ENCODE peak calls at places on chromosomes 1 and 21, in six cellular contexts. One of them, this sample, is unnamed.

GRCh38 chr1:185971688-185972087 is 237.5 kb downstream of the HMCN1 start:
- DNase-seq in GM12891: no peak
- DNase-seq in stomach: no peak
- DNase-seq in heart left ventricle: no peak
- DNase-seq in esophagus squamous epithelium: no peak
- DNase-seq in ovary: no peak
- DNase-seq in this sample: no peak

GRCh38 chr1:177927021-177927596 is 42.7 kb downstream of the SEC16B start:
- DNase-seq in GM12891: no peak
- DNase-seq in stomach: no peak
- DNase-seq in heart left ventricle: no peak
- DNase-seq in esophagus squamous epithelium: no peak
- DNase-seq in ovary: no peak
- DNase-seq in this sample: no peak

GRCh38 chr1:178574345-178574744 is 61.4 kb downstream of the TEX35 start:
- DNase-seq in GM12891: no peak
- DNase-seq in stomach: no peak
- DNase-seq in heart left ventricle: no peak
- DNase-seq in esophagus squamous epithelium: no peak
- DNase-seq in ovary: no peak
- DNase-seq in this sample: no peak

GRCh38 chr1:161074676-161075368 is 5.1 kb upstream of the ARHGAP30 start:
- DNase-seq in GM12891: no peak
- DNase-seq in stomach: no peak
- DNase-seq in heart left ventricle: no peak
- DNase-seq in esophagus squamous epithelium: no peak
- DNase-seq in ovary: no peak
- DNase-seq in this sample: no peak

GRCh38 chr21:33780631-33781030 is 135.0 kb downstream of the ATP5PO start:
- DNase-seq in GM12891: no peak
- DNase-seq in stomach: no peak
- DNase-seq in heart left ventricle: no peak
- DNase-seq in esophagus squamous epithelium: no peak
- DNase-seq in ovary: no peak
- DNase-seq in this sample: no peak

GRCh38 chr1:204242920-204243319 is 29.1 kb upstream of the GOLT1A start:
- DNase-seq in GM12891: no peak
- DNase-seq in stomach: no peak
- DNase-seq in heart left ventricle: no peak
- DNase-seq in esophagus squamous epithelium: no peak
- DNase-seq in ovary: no peak
- DNase-seq in this sample: no peak

GRCh38 chr1:61284933-61285332 is 202.6 kb downstream of the NFIA start:
- DNase-seq in GM12891: no peak
- DNase-seq in stomach: no peak
- DNase-seq in heart left ventricle: no peak
- DNase-seq in esophagus squamous epithelium: no peak
- DNase-seq in ovary: no peak
- DNase-seq in this sample: no peak

GRCh38 chr1:46133181-46133658 is 791 bp upstream of the PIK3R3 start:
- DNase-seq in GM12891: peak
- DNase-seq in stomach: no peak
- DNase-seq in heart left ventricle: peak
- DNase-seq in esophagus squamous epithelium: no peak
- DNase-seq in ovary: no peak
- DNase-seq in this sample: peak

DNA sequence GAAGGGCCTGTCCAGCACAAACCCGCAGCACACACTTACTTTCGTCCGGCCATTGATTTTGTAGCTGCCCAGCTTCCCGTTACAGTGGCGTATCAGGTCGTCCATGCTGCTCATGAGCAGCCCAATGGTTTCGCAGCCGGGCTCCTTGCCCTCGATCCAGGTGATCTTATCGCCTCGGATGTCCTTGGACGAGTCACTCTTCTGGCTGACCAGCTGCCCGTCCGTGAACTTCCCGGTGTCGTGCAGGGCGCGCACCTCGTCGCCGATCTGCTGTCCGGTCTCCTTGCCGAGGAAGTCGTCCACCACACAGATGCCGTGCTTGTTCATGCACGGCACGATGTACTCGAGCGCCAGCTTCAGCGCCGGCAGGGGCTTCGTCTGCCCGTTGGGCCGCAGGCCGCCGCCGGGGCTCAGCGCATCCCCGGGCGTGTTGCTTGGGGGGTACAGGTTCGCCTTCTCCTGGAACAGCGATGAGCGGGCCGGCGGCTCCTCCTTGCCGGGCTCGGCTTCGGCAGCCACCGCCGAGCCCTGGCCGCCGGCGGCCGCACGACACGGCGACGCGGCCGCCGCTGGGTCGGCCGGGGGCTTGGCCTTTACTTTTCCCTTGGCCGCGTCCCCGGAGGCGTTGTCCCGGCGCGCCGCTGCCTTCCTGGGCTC is 1.0 kb downstream of the EGLN1 start:
- DNase-seq in GM12891: peak
- DNase-seq in stomach: peak
- DNase-seq in heart left ventricle: peak
- DNase-seq in esophagus squamous epithelium: peak
- DNase-seq in ovary: peak
- DNase-seq in this sample: peak
- TF ChIP-seq POLR2A in GM12891: no peak
- TF ChIP-seq POLR2A in stomach: no peak
- TF ChIP-seq POLR2A in heart left ventricle: no peak
- TF ChIP-seq POLR2A in esophagus squamous epithelium: peak
- TF ChIP-seq POLR2A in ovary: no peak
- TF ChIP-seq POLR2A in this sample: no peak

DNA sequence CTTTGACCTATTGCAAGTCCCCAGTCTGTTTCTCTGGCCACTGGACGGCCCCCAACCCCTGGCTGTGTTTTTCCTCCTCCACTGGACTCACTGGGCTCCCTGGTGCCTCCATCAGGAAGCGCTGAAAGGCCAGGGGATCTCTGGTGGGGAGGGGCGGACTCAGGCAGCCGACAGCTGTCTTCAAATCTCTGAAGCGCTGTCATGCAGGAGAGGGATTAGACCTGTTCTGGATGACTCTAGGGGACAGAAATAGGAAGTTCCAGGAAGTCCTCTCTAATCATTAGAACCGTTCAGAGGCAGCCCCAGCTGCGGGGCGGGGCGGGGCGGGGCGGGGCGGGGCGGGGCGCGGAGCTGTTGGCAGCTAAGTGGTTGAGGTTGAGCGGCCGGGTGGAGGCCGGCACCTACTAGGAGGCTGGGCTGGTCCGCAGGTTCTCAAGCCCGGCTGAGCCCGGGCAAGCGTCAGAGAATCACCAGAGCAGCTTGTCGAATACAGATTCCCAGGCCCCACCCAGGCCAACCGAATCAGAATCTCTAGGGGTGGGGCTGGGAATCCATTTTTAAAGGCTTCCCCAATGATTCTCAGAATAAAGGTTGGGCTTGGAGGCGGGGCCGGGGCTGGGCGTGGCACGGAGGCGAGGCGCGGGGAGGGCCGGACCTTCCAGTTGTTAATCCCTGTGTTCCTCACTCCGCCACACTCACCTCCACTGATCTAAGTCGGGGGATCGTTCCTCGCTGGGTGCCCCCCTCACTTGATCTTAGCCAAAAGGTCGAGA is 11.4 kb upstream of the PHLDA3 start:
- DNase-seq in GM12891: peak
- DNase-seq in stomach: peak
- DNase-seq in heart left ventricle: peak
- DNase-seq in esophagus squamous epithelium: no peak
- DNase-seq in ovary: peak
- DNase-seq in this sample: peak
- TF ChIP-seq POLR2A in GM12891: no peak
- TF ChIP-seq POLR2A in stomach: no peak
- TF ChIP-seq POLR2A in heart left ventricle: no peak
- TF ChIP-seq POLR2A in esophagus squamous epithelium: peak
- TF ChIP-seq POLR2A in ovary: no peak
- TF ChIP-seq POLR2A in this sample: no peak

GRCh38 chr21:38912789-38913119 is 107.0 kb downstream of the ETS2 start:
- DNase-seq in GM12891: no peak
- DNase-seq in stomach: no peak
- DNase-seq in heart left ventricle: no peak
- DNase-seq in esophagus squamous epithelium: no peak
- DNase-seq in ovary: no peak
- DNase-seq in this sample: no peak
- TF ChIP-seq POLR2A in GM12891: no peak
- TF ChIP-seq POLR2A in stomach: no peak
- TF ChIP-seq POLR2A in heart left ventricle: no peak
- TF ChIP-seq POLR2A in esophagus squamous epithelium: no peak
- TF ChIP-seq POLR2A in ovary: no peak
- TF ChIP-seq POLR2A in this sample: no peak

DNA sequence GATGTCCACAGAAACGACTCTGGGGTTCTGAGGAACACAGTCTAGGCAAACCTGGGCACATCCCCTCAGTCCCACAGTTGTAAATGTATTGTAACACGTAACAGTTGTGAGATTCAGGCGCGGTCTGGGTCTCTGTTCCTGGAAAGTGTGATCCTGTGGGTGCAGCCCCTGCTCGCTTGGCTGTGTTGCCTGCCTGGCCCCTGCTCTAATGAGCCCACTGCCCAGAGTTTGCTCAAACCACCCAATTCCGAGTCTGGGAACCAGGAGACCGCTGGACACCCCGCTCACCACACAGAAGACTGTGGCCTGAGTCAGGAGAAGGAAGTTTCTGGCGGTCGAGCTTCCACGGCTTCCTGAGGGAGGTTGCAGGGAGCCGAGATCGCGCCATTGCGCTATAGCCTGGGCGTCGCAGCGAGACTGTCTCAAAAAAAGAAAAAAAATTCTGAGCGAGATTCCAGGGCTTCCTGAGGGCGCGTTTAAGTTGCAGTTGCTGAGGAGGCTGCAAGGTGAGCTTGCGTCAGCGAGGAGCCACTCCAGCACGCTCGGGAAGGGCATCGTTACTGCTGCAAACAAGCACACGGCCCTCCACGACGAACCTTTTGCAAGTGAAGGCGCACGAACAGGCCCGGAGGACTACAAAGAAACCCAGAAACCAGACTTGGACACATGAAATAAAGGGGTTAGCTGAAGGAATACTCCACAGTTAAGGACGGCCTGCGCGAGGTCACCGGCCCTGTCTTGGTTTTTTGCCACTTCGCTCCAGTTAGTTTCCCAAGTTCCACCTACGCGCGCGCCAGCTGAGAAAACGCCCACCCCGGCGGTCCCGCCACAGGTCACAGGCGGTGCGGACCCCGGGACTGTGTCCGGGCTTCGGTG is 1.1 kb downstream of the C21orf58 start:
- DNase-seq in GM12891: no peak
- DNase-seq in stomach: no peak
- DNase-seq in heart left ventricle: no peak
- DNase-seq in esophagus squamous epithelium: no peak
- DNase-seq in ovary: peak
- DNase-seq in this sample: peak
- TF ChIP-seq POLR2A in GM12891: no peak
- TF ChIP-seq POLR2A in stomach: no peak
- TF ChIP-seq POLR2A in heart left ventricle: no peak
- TF ChIP-seq POLR2A in esophagus squamous epithelium: no peak
- TF ChIP-seq POLR2A in ovary: no peak
- TF ChIP-seq POLR2A in this sample: no peak

GRCh38 chr1:32249831-32250525 is 1.1 kb upstream of the LCK start:
- DNase-seq in GM12891: peak
- DNase-seq in stomach: peak
- DNase-seq in heart left ventricle: peak
- DNase-seq in esophagus squamous epithelium: peak
- DNase-seq in ovary: peak
- DNase-seq in this sample: no peak
- TF ChIP-seq POLR2A in GM12891: peak
- TF ChIP-seq POLR2A in stomach: no peak
- TF ChIP-seq POLR2A in heart left ventricle: no peak
- TF ChIP-seq POLR2A in esophagus squamous epithelium: peak
- TF ChIP-seq POLR2A in ovary: no peak
- TF ChIP-seq POLR2A in this sample: no peak

GRCh38 chr1:150516050-150516591 is 569 bp downstream of the FALEC start:
- DNase-seq in GM12891: no peak
- DNase-seq in stomach: no peak
- DNase-seq in heart left ventricle: no peak
- DNase-seq in esophagus squamous epithelium: no peak
- DNase-seq in ovary: no peak
- DNase-seq in this sample: peak

GRCh38 chr1:150516616-150517015 is 1.1 kb downstream of the FALEC start:
- DNase-seq in GM12891: no peak
- DNase-seq in stomach: no peak
- DNase-seq in heart left ventricle: no peak
- DNase-seq in esophagus squamous epithelium: no peak
- DNase-seq in ovary: no peak
- DNase-seq in this sample: no peak

GRCh38 chr1:150514260-150514659 is 1.3 kb upstream of the FALEC start:
- DNase-seq in GM12891: no peak
- DNase-seq in stomach: no peak
- DNase-seq in heart left ventricle: no peak
- DNase-seq in esophagus squamous epithelium: no peak
- DNase-seq in ovary: no peak
- DNase-seq in this sample: no peak

GRCh38 chr1:150514913-150515327 is 632 bp upstream of the FALEC start:
- DNase-seq in GM12891: no peak
- DNase-seq in stomach: no peak
- DNase-seq in heart left ventricle: no peak
- DNase-seq in esophagus squamous epithelium: no peak
- DNase-seq in ovary: no peak
- DNase-seq in this sample: no peak

GRCh38 chr1:150515328-150516049 is at the start of gene FALEC:
- DNase-seq in GM12891: peak
- DNase-seq in stomach: peak
- DNase-seq in heart left ventricle: peak
- DNase-seq in esophagus squamous epithelium: peak
- DNase-seq in ovary: peak
- DNase-seq in this sample: peak
- TF ChIP-seq POLR2A in GM12891: no peak
- TF ChIP-seq POLR2A in stomach: no peak
- TF ChIP-seq POLR2A in heart left ventricle: no peak
- TF ChIP-seq POLR2A in esophagus squamous epithelium: peak
- TF ChIP-seq POLR2A in ovary: no peak
- TF ChIP-seq POLR2A in this sample: peak

GRCh38 chr1:8702848-8703810 is 114.3 kb downstream of the RERE start:
- DNase-seq in GM12891: peak
- DNase-seq in stomach: peak
- DNase-seq in heart left ventricle: peak
- DNase-seq in esophagus squamous epithelium: peak
- DNase-seq in ovary: peak
- DNase-seq in this sample: peak
- TF ChIP-seq POLR2A in GM12891: no peak
- TF ChIP-seq POLR2A in stomach: no peak
- TF ChIP-seq POLR2A in heart left ventricle: no peak
- TF ChIP-seq POLR2A in esophagus squamous epithelium: peak
- TF ChIP-seq POLR2A in ovary: peak
- TF ChIP-seq POLR2A in this sample: peak

DNA sequence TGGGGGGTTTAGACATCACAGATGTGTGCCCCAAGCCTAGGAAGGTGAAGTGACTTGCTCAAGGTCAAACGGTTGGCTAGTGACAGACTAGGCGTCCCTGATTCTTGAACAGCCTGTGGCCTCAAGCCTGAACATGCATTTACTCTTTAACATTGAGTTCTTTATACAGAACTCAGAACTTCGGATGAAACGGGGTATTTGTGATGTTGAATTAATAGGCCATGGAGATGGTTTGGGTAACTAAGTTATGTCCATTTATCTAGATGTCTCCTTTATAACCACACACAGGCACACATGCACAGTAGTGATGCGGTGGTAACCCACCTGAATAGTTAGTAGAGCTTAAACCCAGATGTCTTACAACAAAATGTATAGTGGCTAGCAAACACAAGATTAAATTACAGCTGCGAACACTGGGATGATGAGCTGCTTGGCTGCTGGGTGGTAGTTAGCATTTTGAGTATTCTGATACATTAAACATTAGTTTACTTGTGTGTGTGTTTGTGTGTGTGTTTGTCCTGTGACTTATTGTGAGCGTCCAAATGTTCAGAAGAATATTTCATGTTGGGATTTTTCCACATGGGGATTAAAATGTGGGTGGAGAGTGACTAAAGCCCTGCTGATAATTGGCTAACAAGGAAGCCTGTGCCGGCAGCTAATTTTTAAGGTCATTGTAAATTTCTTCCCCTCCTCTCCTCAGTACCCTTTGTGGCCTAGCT is 2.3 kb downstream of the ATP1A1 start:
- DNase-seq in GM12891: no peak
- DNase-seq in stomach: no peak
- DNase-seq in heart left ventricle: no peak
- DNase-seq in esophagus squamous epithelium: no peak
- DNase-seq in ovary: no peak
- DNase-seq in this sample: peak
- TF ChIP-seq POLR2A in GM12891: no peak
- TF ChIP-seq POLR2A in stomach: no peak
- TF ChIP-seq POLR2A in heart left ventricle: no peak
- TF ChIP-seq POLR2A in esophagus squamous epithelium: no peak
- TF ChIP-seq POLR2A in ovary: no peak
- TF ChIP-seq POLR2A in this sample: no peak

This sample was measured in erythroblast.